ENCODE peak calls at places on chromosomes 16 and 17, in eight cellular contexts. B, C, L, A, W, V, M and E are unnamed samples.

GRCh38 chr16:56669840-56670639 is 426 bp downstream of the MT1H start:
- DNase-seq in B (no peak), W (no peak), V (no peak), A (no peak), L (no peak), M (no peak), C (no peak), E (no peak)

GRCh38 chr17:78899361-78900260 is 3.4 kb downstream of the CEP295NL start:
- DNase-seq in B (no peak), W (no peak), C (no peak), M (no peak), A (no peak), V (no peak), L (no peak), E (no peak)

GRCh38 chr17:40065041-40065770 is 2.4 kb downstream of the THRA start:
- DNase-seq in M (no peak), L (no peak), V (no peak), C (no peak), B (no peak), W (no peak), A (no peak), E (no peak)

GRCh38 chr16:85448557-85449194 is 164.4 kb upstream of the GSE1 start:
- DNase-seq in C (peak), M (no peak), W (no peak), L (peak), V (peak), B (no peak), A (no peak), E (peak)

GRCh38 chr16:51225902-51226301 is 74.8 kb upstream of the SALL1 start:
- DNase-seq in A (no peak), V (no peak), M (no peak), L (no peak), C (no peak), B (no peak), W (no peak), E (no peak)

GRCh38 chr17:47663997-47664941 is 14.6 kb downstream of the KPNB1 start:
- DNase-seq in B (no peak), A (peak), M (peak), L (peak), C (peak), W (peak), V (peak), E (peak)

GRCh38 chr16:660459-661183 is 7.3 kb upstream of the RHOT2 start:
- DNase-seq in C (peak), B (peak), W (no peak), V (no peak), A (peak), M (peak), L (no peak), E (no peak)

GRCh38 chr17:18262111-18262510 is 1.6 kb downstream of the MIEF2 start:
- DNase-seq in W (no peak), L (no peak), C (no peak), A (no peak), V (no peak), B (no peak), M (no peak), E (no peak)

GRCh38 chr17:78114831-78115723 is 13.5 kb downstream of the TMC6 start:
- DNase-seq in L (no peak), V (no peak), A (no peak), W (no peak), B (no peak), M (no peak), C (no peak), E (no peak)